ENCODE peak calls at places on chromosomes 5 and 9, in six cellular contexts. N, U, F, M, J and P are unnamed samples.

GRCh38 chr9:137077010-137077747 is at the start of gene UAP1L1:
- DNase-seq in N (no peak), U (no peak), F (peak), M (no peak), J (peak), P (peak)

GRCh38 chr5:59041355-59041754 is 458.5 kb downstream of the RAB3C start:
- DNase-seq in N (no peak), U (no peak), F (no peak), M (no peak), J (no peak), P (no peak)

GRCh38 chr5:176441921-176442323 is 6.3 kb upstream of the FAF2 start:
- DNase-seq in N (no peak), U (peak), F (no peak), M (no peak), J (no peak), P (no peak)

GRCh38 chr9:130053504-130054427 is at the start of gene GPR107:
- DNase-seq in N (no peak), U (peak), F (peak), M (peak), J (peak), P (peak)

GRCh38 chr9:31542384-31543055 is 841.9 kb upstream of the ACO1 start:
- DNase-seq in N (peak), U (no peak), F (peak), M (peak), J (no peak), P (no peak)

GRCh38 chr5:138032028-138032571 is 779 bp downstream of the FAM13B start:
- DNase-seq in N (no peak), U (peak), F (peak), M (no peak), J (peak), P (peak)

GRCh38 chr5:96664669-96665068 is 2.5 kb downstream of the CAST start:
- DNase-seq in N (no peak), U (no peak), F (no peak), M (no peak), J (no peak), P (no peak)

GRCh38 chr5:76765249-76765648 is 49.3 kb downstream of the F2R start:
- DNase-seq in N (no peak), U (no peak), F (no peak), M (peak), J (no peak), P (no peak)

GRCh38 chr9:33041459-33042188 is 16.6 kb downstream of the DNAJA1 start:
- DNase-seq in N (no peak), U (peak), F (no peak), M (no peak), J (no peak), P (no peak)

GRCh38 chr5:144068926-144069325 is 101.5 kb downstream of the YIPF5 start:
- DNase-seq in N (no peak), U (no peak), F (no peak), M (no peak), J (no peak), P (no peak)

GRCh38 chr9:127087411-127087810 is 35.0 kb downstream of the ANGPTL2 start:
- DNase-seq in N (no peak), U (no peak), F (no peak), M (no peak), J (no peak), P (no peak)

GRCh38 chr5:34524123-34524522 is 132.0 kb upstream of the RAI14 start:
- DNase-seq in N (no peak), U (no peak), F (peak), M (peak), J (no peak), P (no peak)

GRCh38 chr5:139660916-139661814 is 13.0 kb downstream of the CXXC5 start:
- DNase-seq in N (peak), U (peak), F (peak), M (peak), J (peak), P (peak)